ENCODE peak calls at places on chromosomes 11 and 22, in eight cellular contexts. B is cardiac muscle cell; S is ovary; O is NCI-H2171 treated with DMSO at 0.1 percent for 48 hours; T is effector CD4-positive, alpha-beta T cell; X is GM04503; W is CMK; A is NCI-H345. H is an unnamed sample.

GRCh38 chr11:44346983-44347382 is 37.0 kb upstream of the ALX4 start:
- DNase-seq in B (no peak), S (no peak), O (no peak), T (no peak), X (no peak), W (no peak), A (no peak), H (no peak)

GRCh38 chr11:125373426-125374391 is 122.4 kb downstream of the FEZ1 start:
- DNase-seq in B (peak), S (no peak), O (no peak), T (no peak), X (no peak), W (no peak), A (no peak), H (no peak)

GRCh38 chr11:106442032-106442431 is 364.6 kb downstream of the AASDHPPT start:
- DNase-seq in B (no peak), S (no peak), O (no peak), T (no peak), X (no peak), W (no peak), A (no peak), H (no peak)

GRCh38 chr11:27209562-27210005 is 153.4 kb downstream of the CCDC34 start:
- DNase-seq in B (peak), S (no peak), O (peak), T (no peak), X (peak), W (no peak), A (peak), H (no peak)

GRCh38 chr22:48749555-48750227 is 1078.0 kb downstream of the BRD1 start:
- DNase-seq in B (no peak), S (no peak), O (no peak), T (no peak), X (no peak), W (no peak), A (no peak), H (no peak)

GRCh38 chr11:47494996-47495855 is 46.3 kb upstream of the RAPSN start:
- DNase-seq in B (peak), S (no peak), O (no peak), T (no peak), X (peak), W (no peak), A (no peak), H (no peak)

GRCh38 chr11:81673001-81673400 is 1060.7 kb downstream of the FAM181B start:
- DNase-seq in B (peak), S (no peak), O (no peak), T (no peak), X (no peak), W (no peak), A (no peak), H (no peak)

GRCh38 chr11:90705661-90706060 is 482.8 kb upstream of the CHORDC1 start:
- DNase-seq in B (no peak), S (no peak), O (no peak), T (no peak), X (no peak), W (no peak), A (no peak), H (no peak)

GRCh38 chr11:72079776-72080325 is 491 bp downstream of the NUMA1 start:
- DNase-seq in B (no peak), S (peak), O (no peak), T (no peak), X (no peak), W (no peak), A (no peak), H (peak)

GRCh38 chr11:134762248-134763029 is 350.4 kb upstream of the B3GAT1 start:
- DNase-seq in B (peak), S (peak), O (no peak), T (no peak), X (peak), W (no peak), A (no peak), H (peak)

GRCh38 chr11:112962854-112963367 is 1.7 kb downstream of the NCAM1 start:
- DNase-seq in B (peak), S (peak), O (peak), T (no peak), X (no peak), W (no peak), A (peak), H (peak)

GRCh38 chr22:47605441-47605840 is 843.0 kb downstream of the TBC1D22A start:
- DNase-seq in B (no peak), S (no peak), O (no peak), T (no peak), X (no peak), W (no peak), A (no peak), H (peak)

GRCh38 chr22:47327241-47327640 is 564.8 kb downstream of the TBC1D22A start:
- DNase-seq in B (no peak), S (no peak), O (no peak), T (no peak), X (no peak), W (no peak), A (no peak), H (no peak)

GRCh38 chr22:20423636-20424511 is 13.8 kb downstream of the SCARF2 start:
- DNase-seq in B (no peak), S (no peak), O (no peak), T (no peak), X (no peak), W (peak), A (no peak), H (no peak)

H was measured in RPMI8226.